ENCODE peak calls at places on chromosomes 1 and 21, in eight cellular contexts. A is A549; Q is brain microvascular endothelial cell; W is ovary; M is thyroid gland; B is endothelial cell of umbilical vein; I is CD4-positive, CD25-positive, alpha-beta regulatory T cell; K is adrenal gland. V is an unnamed sample.

GRCh38 chr1:50661626-50662025 is 238.4 kb upstream of the DMRTA2 start:
- DNase-seq in A (no peak), Q (no peak), W (no peak), M (no peak), B (no peak), I (no peak), K (no peak), V (no peak)

GRCh38 chr1:179813626-179814351 is 63.8 kb downstream of the TOR1AIP2 start:
- DNase-seq in A (no peak), Q (no peak), W (peak), M (no peak), B (no peak), I (no peak), K (no peak), V (no peak)

GRCh38 chr1:10663668-10664035 is 132.8 kb downstream of the CASZ1 start:
- DNase-seq in A (no peak), Q (peak), W (peak), M (no peak), B (no peak), I (no peak), K (peak), V (no peak)

GRCh38 chr1:218785928-218786327 is 387.8 kb upstream of the LYPLAL1 start:
- DNase-seq in A (no peak), Q (peak), W (peak), M (peak), B (peak), I (no peak), K (peak), V (no peak)

GRCh38 chr1:47708658-47709301 is 270.9 kb downstream of the FOXD2 start:
- DNase-seq in A (peak), Q (peak), W (no peak), M (peak), B (no peak), I (no peak), K (no peak), V (no peak)

GRCh38 chr21:42400525-42400924 is 3.2 kb upstream of the UBASH3A start:
- DNase-seq in A (no peak), Q (peak), W (no peak), M (no peak), B (no peak), I (peak), K (no peak), V (no peak)

GRCh38 chr21:43323244-43324005 is 103.5 kb downstream of the SIK1 start:
- DNase-seq in A (no peak), Q (no peak), W (peak), M (peak), B (no peak), I (no peak), K (peak), V (peak)

GRCh38 chr21:26280715-26281310 is 110.2 kb upstream of the APP start:
- DNase-seq in A (no peak), Q (no peak), W (no peak), M (no peak), B (no peak), I (no peak), K (no peak), V (no peak)

GRCh38 chr1:147078606-147079399 is 93.5 kb downstream of the PRKAB2 start:
- DNase-seq in A (no peak), Q (no peak), W (no peak), M (no peak), B (no peak), I (no peak), K (no peak), V (no peak)

GRCh38 chr1:150970818-150971582 is 3.6 kb downstream of the CERS2 start:
- DNase-seq in A (no peak), Q (no peak), W (peak), M (peak), B (no peak), I (no peak), K (peak), V (peak)

GRCh38 chr1:17829579-17829978 is 74.4 kb downstream of the ACTL8 start:
- DNase-seq in A (no peak), Q (no peak), W (no peak), M (peak), B (no peak), I (no peak), K (no peak), V (no peak)

GRCh38 chr1:8083739-8084484 is 57.8 kb upstream of the ERRFI1 start:
- DNase-seq in A (no peak), Q (peak), W (no peak), M (no peak), B (peak), I (no peak), K (peak), V (no peak)

GRCh38 chr1:192700834-192701271 is 64.9 kb downstream of the RGS13 start:
- DNase-seq in A (peak), Q (peak), W (no peak), M (no peak), B (peak), I (no peak), K (no peak), V (no peak)

GRCh38 chr1:240134596-240134995 is 42.9 kb downstream of the FMN2 start:
- DNase-seq in A (no peak), Q (no peak), W (no peak), M (no peak), B (no peak), I (no peak), K (no peak), V (no peak)

GRCh38 chr1:165871311-165872067 is 44.1 kb downstream of the UCK2 start:
- DNase-seq in A (no peak), Q (peak), W (no peak), M (no peak), B (peak), I (peak), K (peak), V (peak)

GRCh38 chr1:4022715-4023114 is 122.6 kb upstream of the C1orf174 start:
- DNase-seq in A (no peak), Q (no peak), W (no peak), M (no peak), B (no peak), I (no peak), K (no peak), V (no peak)

GRCh38 chr21:36591326-36591970 is 107.5 kb upstream of the SIM2 start:
- DNase-seq in A (no peak), Q (no peak), W (no peak), M (no peak), B (no peak), I (no peak), K (no peak), V (no peak)

GRCh38 chr1:29793101-29793546 is 556.8 kb downstream of the PTPRU start:
- DNase-seq in A (peak), Q (peak), W (peak), M (peak), B (peak), I (peak), K (peak), V (peak)

GRCh38 chr1:39648496-39648895 is 9.1 kb upstream of the HEYL start:
- DNase-seq in A (no peak), Q (no peak), W (no peak), M (no peak), B (no peak), I (no peak), K (no peak), V (no peak)

GRCh38 chr1:10803971-10804820 is 7.8 kb upstream of the CASZ1 start:
- DNase-seq in A (no peak), Q (no peak), W (no peak), M (no peak), B (no peak), I (no peak), K (no peak), V (peak)

GRCh38 chr1:100445565-100445964 is 92.4 kb upstream of the GPR88 start:
- DNase-seq in A (no peak), Q (no peak), W (no peak), M (no peak), B (peak), I (peak), K (no peak), V (no peak)

GRCh38 chr1:22665752-22666151 is 12.7 kb downstream of the C1QB start:
- DNase-seq in A (peak), Q (peak), W (peak), M (peak), B (peak), I (no peak), K (no peak), V (no peak)

GRCh38 chr1:118985611-118986290 is 2.4 kb downstream of the TBX15 start:
- DNase-seq in A (no peak), Q (no peak), W (no peak), M (no peak), B (no peak), I (no peak), K (no peak), V (no peak)
- H3K4me3 ChIP-seq in A (no peak), Q (peak), W (no peak), M (no peak), B (no peak), I (no peak), K (no peak), V (no peak)

GRCh38 chr1:233613252-233614172 is at the start of gene KCNK1:
- DNase-seq in A (peak), Q (peak), W (peak), M (peak), B (peak), I (no peak), K (peak), V (peak)
- H3K27ac ChIP-seq in A (peak), Q (no peak), W (peak), M (peak), B (no peak), I (no peak), K (no peak), V (no peak)

DNA sequence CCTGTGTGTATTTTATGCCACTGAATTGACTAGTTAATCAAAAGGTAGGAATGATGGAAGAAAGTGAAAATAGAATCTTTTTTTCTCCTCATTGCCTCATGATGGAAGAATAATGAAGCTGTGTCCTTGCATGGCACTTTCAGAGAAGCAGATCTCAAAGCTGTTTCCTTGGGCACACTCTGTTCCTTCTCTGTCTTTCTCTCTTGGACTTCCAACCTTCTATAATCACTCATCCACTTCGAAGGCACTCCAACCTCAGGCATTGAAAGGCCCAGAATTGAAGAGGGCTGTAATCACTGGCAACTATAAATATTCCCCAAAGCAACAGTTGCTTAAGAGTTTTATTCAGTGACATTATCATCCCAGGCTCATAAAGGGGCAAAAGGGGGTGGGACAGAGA is 31.1 kb upstream of the DNASE2B start:
- DNase-seq in A (no peak), Q (no peak), W (no peak), M (peak), B (no peak), I (no peak), K (no peak), V (no peak)
- H3K4me3 ChIP-seq in A (no peak), Q (no peak), W (no peak), M (no peak), B (no peak), I (no peak), K (no peak), V (no peak)

DNA sequence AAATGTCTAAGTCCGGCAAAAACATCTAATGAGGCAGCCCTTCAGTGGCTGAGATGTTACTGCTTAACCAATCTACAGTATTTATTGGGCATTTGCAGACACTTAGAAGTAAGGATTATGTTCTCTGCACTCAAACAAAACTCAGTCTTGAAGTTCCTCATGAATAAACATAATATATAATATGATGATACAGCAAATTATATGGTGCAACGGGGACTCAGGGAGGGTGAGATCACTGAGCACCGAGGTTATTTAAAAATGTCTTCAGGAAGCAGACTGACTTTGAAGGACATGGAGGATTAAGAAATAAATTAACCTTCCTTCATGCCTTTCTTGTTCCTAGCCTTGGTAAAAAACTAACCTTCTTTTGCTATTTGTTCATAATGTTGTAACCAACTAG is 27.9 kb downstream of the WDR64 start:
- DNase-seq in A (no peak), Q (no peak), W (no peak), M (no peak), B (no peak), I (no peak), K (no peak), V (no peak)
- H3K27ac ChIP-seq in A (no peak), Q (no peak), W (no peak), M (no peak), B (no peak), I (no peak), K (no peak), V (no peak)

GRCh38 chr1:227869281-227869842 is 53.9 kb downstream of the PRSS38 start:
- DNase-seq in A (no peak), Q (no peak), W (no peak), M (no peak), B (no peak), I (no peak), K (no peak), V (no peak)
- H3K4me3 ChIP-seq in A (no peak), Q (no peak), W (no peak), M (no peak), B (no peak), I (peak), K (no peak), V (no peak)

GRCh38 chr1:220031290-220031689 is 15.0 kb downstream of the EPRS1 start:
- DNase-seq in A (no peak), Q (no peak), W (no peak), M (no peak), B (no peak), I (no peak), K (no peak), V (no peak)
- H3K27ac ChIP-seq in A (no peak), Q (no peak), W (no peak), M (no peak), B (no peak), I (no peak), K (no peak), V (no peak)

GRCh38 chr1:79005945-79006344 is 585 bp downstream of the ADGRL4 start:
- DNase-seq in A (no peak), Q (no peak), W (no peak), M (no peak), B (peak), I (no peak), K (no peak), V (no peak)
- H3K4me3 ChIP-seq in A (no peak), Q (peak), W (no peak), M (peak), B (peak), I (no peak), K (peak), V (peak)

GRCh38 chr1:6762060-6762459 is 23.2 kb upstream of the CAMTA1 start:
- DNase-seq in A (no peak), Q (no peak), W (no peak), M (no peak), B (no peak), I (no peak), K (no peak), V (no peak)
- H3K27ac ChIP-seq in A (no peak), Q (no peak), W (no peak), M (no peak), B (no peak), I (no peak), K (no peak), V (no peak)

DNA sequence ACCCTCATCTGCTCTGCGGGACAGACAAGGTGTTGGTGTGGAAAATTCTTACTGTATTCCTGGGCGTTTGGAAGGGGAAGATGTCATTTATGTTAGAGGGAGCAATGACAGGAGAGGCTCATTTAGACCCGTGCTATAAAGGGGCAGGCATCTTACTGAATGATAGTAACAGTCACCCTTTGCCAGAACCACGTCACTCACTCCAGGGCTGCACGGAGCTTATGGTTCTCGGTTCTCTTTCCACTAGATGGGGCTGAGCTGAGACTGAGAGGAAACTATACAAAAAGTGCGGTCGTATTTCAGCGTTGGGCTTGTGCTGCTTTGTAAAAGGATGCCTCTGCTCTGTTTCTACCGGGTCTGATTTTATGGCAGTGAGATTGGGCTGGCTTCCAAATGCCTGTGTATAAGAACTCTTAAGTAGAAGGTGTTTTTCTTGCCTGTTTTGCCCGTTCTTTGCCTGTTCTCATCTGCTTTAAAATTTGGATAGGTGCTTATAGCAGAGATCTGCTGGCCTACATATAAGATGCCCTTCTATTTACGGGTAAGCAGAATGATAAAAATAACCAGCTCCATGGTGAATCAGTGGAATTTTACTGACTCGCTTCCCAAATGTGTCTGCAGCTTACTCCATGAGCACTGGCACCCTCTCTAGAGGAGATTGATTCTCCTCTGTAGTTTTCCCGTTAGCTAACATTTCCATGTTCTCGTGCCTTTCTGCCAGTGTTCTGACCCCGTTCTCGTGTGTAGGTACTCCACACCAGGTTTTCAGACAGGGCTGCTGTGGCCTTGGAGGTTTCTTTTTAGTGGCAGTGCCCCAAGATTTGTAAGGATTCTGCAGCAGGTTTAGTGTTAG is 55.9 kb downstream of the MRPS6 start:
- DNase-seq in A (no peak), Q (peak), W (peak), M (peak), B (peak), I (peak), K (peak), V (no peak)
- H3K4me3 ChIP-seq in A (no peak), Q (peak), W (no peak), M (no peak), B (no peak), I (peak), K (peak), V (no peak)

V was measured in lung.